ENCODE peak calls at places on chromosomes 13 and 19, in seven cellular contexts. Z is H54; S is left ventricle myocardium inferior; T is NCI-H460; P is NCI-H510A treated with DMSO at 0.1 percent for 48 hours; E is stimulated activated CD8-positive, alpha-beta memory T cell treated with anti-CD3 and anti-CD28 coated beads, Interleukin-7, amount 100 ng/mL, for 1 hour; V is nucleus accumbens. U is an unnamed sample.

GRCh38 chr19:42386974-42387707 is 3.0 kb downstream of the CNFN start:
- DNase-seq in Z (peak; percentile 97), S (peak; percentile 53), T (peak; percentile 71), P (peak; percentile 84), E (peak; percentile 36), V (no peak), U (peak; percentile 64)

GRCh38 chr19:33766623-33767022 is 30.0 kb upstream of the KCTD15 start:
- DNase-seq in Z (no peak), S (no peak), T (no peak), P (no peak), E (no peak), V (no peak), U (no peak)

GRCh38 chr19:19385900-19386339 is 19.6 kb upstream of the GATAD2A start:
- DNase-seq in Z (peak; percentile 47), S (no peak), T (no peak), P (peak; percentile 63), E (no peak), V (no peak), U (no peak)

GRCh38 chr19:57934820-57935665 is at the start of gene ZNF418:
- DNase-seq in Z (no peak), S (peak; percentile 42), T (no peak), P (peak; percentile 45), E (peak; percentile 14), V (peak; percentile 24), U (peak; percentile 80)

GRCh38 chr13:79936368-79937136 is 404.4 kb downstream of the SPRY2 start:
- DNase-seq in Z (peak; percentile 42), S (no peak), T (peak; percentile 91), P (no peak), E (no peak), V (no peak), U (peak; percentile 92)

GRCh38 chr19:43768273-43769050 is 12.3 kb downstream of the KCNN4 start:
- DNase-seq in Z (no peak), S (peak; percentile 33), T (no peak), P (no peak), E (no peak), V (no peak), U (no peak)

GRCh38 chr13:40790232-40790631 is 821 bp downstream of the SLC25A15 start:
- DNase-seq in Z (no peak), S (no peak), T (no peak), P (no peak), E (no peak), V (no peak), U (no peak)

GRCh38 chr19:10145031-10145430 is 25.3 kb upstream of the EIF3G start:
- DNase-seq in Z (no peak), S (no peak), T (no peak), P (no peak), E (no peak), V (no peak), U (no peak)

GRCh38 chr13:100872761-100873160 is 198.2 kb upstream of the TMTC4 start:
- DNase-seq in Z (no peak), S (no peak), T (no peak), P (no peak), E (no peak), V (no peak), U (peak; percentile 9)

GRCh38 chr19:19464339-19465098 is 50.8 kb downstream of the TSSK6 start:
- DNase-seq in Z (no peak), S (no peak), T (no peak), P (peak; percentile 75), E (no peak), V (no peak), U (peak; percentile 36)

GRCh38 chr13:98327326-98328314 is 150.6 kb upstream of the RNF113B start:
- DNase-seq in Z (no peak), S (no peak), T (no peak), P (no peak), E (no peak), V (no peak), U (peak; percentile 73)

GRCh38 chr13:42064259-42064658 is 15.8 kb downstream of the DGKH start:
- DNase-seq in Z (no peak), S (no peak), T (no peak), P (no peak), E (no peak), V (no peak), U (peak; percentile 76)

GRCh38 chr13:41145136-41145908 is 12.7 kb upstream of the KBTBD6 start:
- DNase-seq in Z (no peak), S (no peak), T (no peak), P (no peak), E (no peak), V (no peak), U (peak; percentile 70)

GRCh38 chr13:31073859-31074718 is 87.6 kb downstream of the HSPH1 start:
- DNase-seq in Z (no peak), S (no peak), T (no peak), P (peak; percentile 2), E (no peak), V (no peak), U (peak; percentile 4)

GRCh38 chr13:44715287-44716224 is 139.4 kb upstream of the TSC22D1 start:
- DNase-seq in Z (no peak), S (no peak), T (no peak), P (no peak), E (no peak), V (no peak), U (no peak)

GRCh38 chr13:37621811-37622361 is 23.3 kb upstream of the POSTN start:
- DNase-seq in Z (no peak), S (no peak), T (no peak), P (no peak), E (no peak), V (no peak), U (peak; percentile 78)

GRCh38 chr19:23817519-23817918 is 58.8 kb upstream of the ZNF681 start:
- DNase-seq in Z (peak; percentile 20), S (no peak), T (no peak), P (peak; percentile 3), E (no peak), V (no peak), U (peak; percentile 25)

GRCh38 chr19:44025217-44025936 is at the start of gene ZNF222:
- DNase-seq in Z (peak; percentile 72), S (peak; percentile 80), T (peak; percentile 80), P (peak; percentile 55), E (peak; percentile 64), V (peak; percentile 52), U (peak; percentile 97)

GRCh38 chr19:7648265-7649014 is 11.5 kb downstream of the STXBP2 start:
- DNase-seq in Z (no peak), S (no peak), T (no peak), P (no peak), E (no peak), V (no peak), U (no peak)

GRCh38 chr19:18160792-18161690 is 8.1 kb downstream of the PIK3R2 start:
- DNase-seq in Z (peak; percentile 78), S (peak; percentile 71), T (peak; percentile 56), P (no peak), E (peak; percentile 70), V (peak; percentile 24), U (peak; percentile 84)

GRCh38 chr19:13979224-13979623 is 26.9 kb downstream of the RFX1 start:
- DNase-seq in Z (no peak), S (no peak), T (no peak), P (no peak), E (no peak), V (no peak), U (no peak)

GRCh38 chr19:29098863-29099481 is 114.0 kb downstream of the UQCRFS1 start:
- DNase-seq in Z (peak; percentile 97), S (peak; percentile 57), T (no peak), P (no peak), E (no peak), V (no peak), U (peak; percentile 27)

GRCh38 chr13:113109151-113110047 is 3.8 kb downstream of the F7 start:
- DNase-seq in Z (no peak), S (peak; percentile 13), T (no peak), P (no peak), E (no peak), V (no peak), U (no peak)

GRCh38 chr19:38401148-38401547 is 1.7 kb upstream of the FAM98C start:
- DNase-seq in Z (peak; percentile 67), S (no peak), T (no peak), P (no peak), E (no peak), V (no peak), U (peak; percentile 8)

GRCh38 chr19:43639507-43640423 is at the start of gene CADM4:
- DNase-seq in Z (no peak), S (peak; percentile 23), T (no peak), P (no peak), E (peak; percentile 14), V (peak; percentile 65), U (peak; percentile 48)